ENCODE peak calls at places on chromosomes 2 and 18, in seven cellular contexts. L is cardiac fibroblast, E is BE2C, H is HCT116, B is HFFc6, T is HFF-Myc, V is brain microvascular endothelial cell. Q is an unnamed sample.

GRCh38 chr2:197929886-197930227 is 125.5 kb downstream of the PLCL1 start:
- DNase-seq in V (no peak), H (no peak), E (no peak), B (no peak), T (no peak), L (no peak), Q (no peak)

GRCh38 chr2:99032786-99033185 is 96.8 kb upstream of the CRACDL start:
- DNase-seq in B (no peak), E (no peak), T (no peak), V (no peak), H (peak), L (no peak), Q (no peak)

GRCh38 chr2:112340416-112340815 is 65.0 kb downstream of the ZC3H6 start:
- DNase-seq in V (no peak), T (no peak), E (no peak), H (no peak), B (no peak), L (no peak), Q (no peak)

GRCh38 chr2:60821587-60822302 is 59.6 kb upstream of the REL start:
- DNase-seq in E (no peak), T (no peak), V (no peak), L (no peak), H (no peak), B (no peak), Q (no peak)

GRCh38 chr2:233519787-233520611 is 46.6 kb downstream of the USP40 start:
- DNase-seq in T (no peak), L (no peak), B (no peak), V (no peak), E (no peak), H (no peak), Q (no peak)

GRCh38 chr2:164826293-164827243 is 15.1 kb downstream of the COBLL1 start:
- DNase-seq in L (peak), E (peak), B (peak), V (no peak), H (no peak), T (no peak), Q (no peak)

GRCh38 chr18:45060102-45060501 is 379.4 kb downstream of the SETBP1 start:
- DNase-seq in B (no peak), H (no peak), V (no peak), E (no peak), T (no peak), L (no peak), Q (no peak)

GRCh38 chr2:74405994-74406583 is 15.3 kb downstream of the C2orf81 start:
- DNase-seq in L (no peak), H (no peak), B (no peak), E (no peak), T (no peak), V (peak), Q (no peak)

GRCh38 chr18:78818961-78819360 is 160.7 kb upstream of the SALL3 start:
- DNase-seq in T (no peak), L (no peak), H (no peak), E (no peak), V (no peak), B (no peak), Q (no peak)

GRCh38 chr18:37019157-37019571 is 190.2 kb downstream of the KIAA1328 start:
- DNase-seq in E (peak), H (no peak), L (peak), B (peak), T (peak), V (peak), Q (no peak)

GRCh38 chr2:202135111-202135874 is 62.2 kb downstream of the KIAA2012 start:
- DNase-seq in V (peak), E (no peak), T (peak), H (no peak), L (peak), B (peak), Q (peak)

GRCh38 chr2:32712870-32713269 is 85.0 kb downstream of the TTC27 start:
- DNase-seq in L (peak), H (no peak), V (no peak), E (no peak), T (no peak), B (no peak), Q (no peak)

GRCh38 chr2:226079677-226080076 is 680.2 kb downstream of the NYAP2 start:
- DNase-seq in B (peak), T (peak), E (no peak), L (peak), H (peak), V (peak), Q (peak)

GRCh38 chr2:214519258-214519818 is 108.5 kb downstream of the VWC2L start:
- DNase-seq in V (no peak), L (no peak), T (no peak), H (no peak), B (no peak), E (no peak), Q (no peak)

GRCh38 chr2:145184741-145185671 is 665.1 kb upstream of the ZEB2 start:
- DNase-seq in L (peak), E (no peak), T (peak), H (no peak), B (peak), V (no peak), Q (peak)

GRCh38 chr18:5879479-5879882 is 15.8 kb downstream of the TMEM200C start:
- DNase-seq in B (peak), V (peak), H (no peak), E (no peak), L (peak), T (peak), Q (peak)

GRCh38 chr2:19496646-19497045 is 138.2 kb upstream of the OSR1 start:
- DNase-seq in B (no peak), E (no peak), L (no peak), V (no peak), T (no peak), H (no peak), Q (no peak)

GRCh38 chr2:102895386-102895785 is 133.6 kb downstream of the TMEM182 start:
- DNase-seq in H (no peak), B (no peak), E (no peak), L (no peak), T (no peak), V (no peak), Q (no peak)

GRCh38 chr2:127074936-127075335 is 32.0 kb downstream of the BIN1 start:
- DNase-seq in L (no peak), V (no peak), B (no peak), H (no peak), T (no peak), E (no peak), Q (no peak)

GRCh38 chr2:40330086-40330485 is 121.8 kb downstream of the SLC8A1 start:
- DNase-seq in L (no peak), T (no peak), E (no peak), H (no peak), V (no peak), B (no peak), Q (no peak)

GRCh38 chr2:206083602-206084467 is 2.1 kb downstream of the INO80D start:
- DNase-seq in T (no peak), B (no peak), E (no peak), V (no peak), H (no peak), L (peak), Q (no peak)

GRCh38 chr2:204825054-204825453 is 279.8 kb downstream of the PARD3B start:
- DNase-seq in T (no peak), B (no peak), E (no peak), L (no peak), H (no peak), V (peak), Q (no peak)

GRCh38 chr2:218284106-218284811 is 8.0 kb downstream of the TMBIM1 start:
- DNase-seq in T (peak), E (no peak), L (peak), H (no peak), B (peak), V (peak), Q (no peak)

GRCh38 chr2:70190086-70190412 is 770 bp downstream of the C2orf42 start:
- DNase-seq in L (peak), H (no peak), B (no peak), E (no peak), V (peak), T (no peak), Q (no peak)

DNA sequence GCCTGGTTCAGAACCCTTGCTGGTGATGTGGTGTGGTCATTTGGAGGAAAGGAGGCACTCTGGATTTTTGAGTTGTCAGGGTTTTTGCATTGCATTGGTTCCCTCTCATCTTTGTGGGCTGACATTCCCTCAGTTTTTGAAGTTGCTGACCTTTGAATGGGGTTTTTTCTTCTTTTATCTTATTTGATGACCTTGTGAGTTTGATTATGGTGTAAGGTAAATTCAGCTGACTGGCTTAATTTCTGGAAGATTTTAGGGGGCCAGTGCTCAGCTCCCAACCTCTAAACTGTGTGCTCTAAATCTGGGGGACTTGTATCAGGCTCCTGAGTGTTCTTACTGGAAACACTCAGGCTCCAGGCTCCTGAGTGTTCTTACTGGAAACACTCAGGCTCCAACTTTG is 225.9 kb downstream of the MEIS1 start:
- DNase-seq in L (no peak), E (no peak), B (no peak), H (no peak), V (no peak), T (no peak), Q (no peak)
- TF ChIP-seq CTCF in L (no peak), E (no peak), B (no peak), H (no peak), V (no peak), T (no peak), Q (no peak)

GRCh38 chr2:68646303-68646702 is 2.9 kb downstream of the PROKR1 start:
- DNase-seq in E (no peak), V (no peak), B (no peak), T (no peak), L (no peak), H (peak), Q (no peak)
- TF ChIP-seq CTCF in E (peak), V (peak), B (no peak), T (no peak), L (no peak), H (peak), Q (no peak)

DNA sequence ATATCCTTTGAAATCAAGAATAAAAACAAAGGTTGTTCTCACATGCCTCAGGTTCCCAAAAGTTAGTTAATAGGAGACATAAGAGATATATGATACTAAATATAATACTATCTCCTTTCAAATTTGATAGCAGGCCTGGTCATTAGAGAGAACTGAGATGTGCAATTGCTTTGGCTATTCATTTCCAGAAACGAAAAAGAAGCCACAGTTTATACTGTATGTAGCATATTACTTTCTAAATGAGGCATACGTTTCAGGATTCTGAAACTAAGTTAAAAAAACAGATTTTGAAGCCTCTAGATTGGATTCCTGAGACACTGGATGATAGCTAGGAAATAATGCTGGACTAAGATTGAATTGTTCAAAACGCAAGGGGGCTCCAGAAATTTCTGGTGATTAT is 7.1 kb downstream of the PPP1R1C start:
- DNase-seq in L (no peak), V (no peak), E (no peak), H (no peak), B (no peak), T (no peak), Q (no peak)
- TF ChIP-seq CTCF in L (no peak), V (no peak), E (no peak), H (no peak), B (no peak), T (no peak), Q (no peak)

GRCh38 chr2:6922201-6922656 is 5.0 kb downstream of the RNF144A start:
- DNase-seq in T (no peak), V (no peak), E (peak), L (peak), H (no peak), B (no peak), Q (no peak)
- TF ChIP-seq CTCF in T (no peak), V (peak), E (peak), L (no peak), H (no peak), B (no peak), Q (no peak)

GRCh38 chr2:195092341-195092740 is 564.7 kb upstream of the SLC39A10 start:
- DNase-seq in H (no peak), V (no peak), L (no peak), B (no peak), T (no peak), E (no peak), Q (no peak)
- TF ChIP-seq CTCF in H (no peak), V (no peak), L (no peak), B (no peak), T (no peak), E (no peak), Q (no peak)

Q was measured in BJ.